ENCODE peak calls at places on chromosome 22, in six cellular contexts. V, E, Q, Y, M and S are unnamed samples.

GRCh38 chr22:50257451-50258360 is 3.8 kb downstream of the MAPK12 start:
- DNase-seq in Q (no peak), V (no peak), M (no peak), E (no peak), Y (no peak), S (no peak)

GRCh38 chr22:40808018-40808841 is 10.9 kb downstream of the SLC25A17 start:
- DNase-seq in V (peak), Q (no peak), M (no peak), Y (no peak), E (no peak), S (no peak)

GRCh38 chr22:17753401-17753989 is 20.8 kb downstream of the BID start:
- DNase-seq in Y (no peak), M (peak), E (no peak), V (peak), Q (no peak), S (no peak)

GRCh38 chr22:43396934-43397457 is 14.8 kb upstream of the MPPED1 start:
- DNase-seq in V (no peak), E (no peak), Y (no peak), M (no peak), Q (no peak), S (no peak)

GRCh38 chr22:50608996-50609395 is 8.4 kb downstream of the MAPK8IP2 start:
- DNase-seq in V (no peak), Q (no peak), Y (no peak), M (no peak), E (no peak), S (no peak)

GRCh38 chr22:45319319-45319675 is 9.6 kb downstream of the FAM118A start:
- DNase-seq in M (peak), Q (no peak), Y (no peak), V (peak), E (no peak), S (no peak)

GRCh38 chr22:28414017-28414416 is 265.6 kb downstream of the TTC28 start:
- DNase-seq in M (no peak), E (no peak), Q (no peak), Y (no peak), V (peak), S (no peak)

GRCh38 chr22:18067121-18067520 is 10.7 kb upstream of the PEX26 start:
- DNase-seq in Y (no peak), M (no peak), E (no peak), V (no peak), Q (no peak), S (no peak)

GRCh38 chr22:36359172-36359973 is 28.4 kb downstream of the MYH9 start:
- DNase-seq in V (no peak), M (no peak), Q (no peak), Y (no peak), E (no peak), S (no peak)

GRCh38 chr22:27474711-27475547 is 326.6 kb downstream of the MN1 start:
- DNase-seq in E (no peak), Q (no peak), M (peak), V (peak), Y (no peak), S (no peak)